ENCODE peak calls at places on chromosomes 1 and 21, in nine cellular contexts. B, S, L, E, D, H, F, W and Z are unnamed samples.

GRCh38 chr1:162548170-162548569 is 13.4 kb upstream of the UAP1 start:
- DNase-seq in E (no peak), H (no peak), S (no peak), L (no peak), W (no peak), F (no peak), B (no peak), D (no peak), Z (no peak)

GRCh38 chr1:24745711-24746582 is 700 bp downstream of the CLIC4 start:
- DNase-seq in W (no peak), B (peak), H (peak), E (peak), S (peak), D (no peak), F (no peak), L (no peak), Z (no peak)

GRCh38 chr1:235952950-235953615 is 86.4 kb upstream of the LYST start:
- DNase-seq in D (no peak), E (no peak), W (peak), S (no peak), B (no peak), L (no peak), H (no peak), F (no peak), Z (no peak)

GRCh38 chr1:91781371-91781825 is 104.6 kb downstream of the TGFBR3 start:
- DNase-seq in E (no peak), W (no peak), D (no peak), H (no peak), F (no peak), B (no peak), S (no peak), L (no peak), Z (no peak)

GRCh38 chr1:42820813-42821212 is 3.6 kb upstream of the SVBP start:
- DNase-seq in B (no peak), S (no peak), E (no peak), D (no peak), H (no peak), F (no peak), W (no peak), L (no peak), Z (no peak)

GRCh38 chr1:36083635-36084501 is at the start of gene TEKT2:
- DNase-seq in L (no peak), D (no peak), S (no peak), E (peak), H (no peak), W (no peak), F (no peak), B (peak), Z (no peak)

GRCh38 chr1:153339802-153340201 is 8.8 kb downstream of the PGLYRP4 start:
- DNase-seq in F (no peak), D (no peak), H (no peak), E (no peak), B (no peak), W (no peak), L (no peak), S (no peak), Z (no peak)

GRCh38 chr1:25543425-25544242 is at the start of gene LDLRAP1:
- DNase-seq in F (peak), D (no peak), E (peak), S (peak), L (no peak), W (no peak), H (peak), B (peak), Z (peak)

GRCh38 chr1:204307334-204307883 is 52.3 kb downstream of the PLEKHA6 start:
- DNase-seq in E (no peak), D (no peak), W (no peak), B (peak), F (no peak), S (no peak), L (no peak), H (no peak), Z (no peak)

GRCh38 chr21:16071082-16071481 is 341.3 kb downstream of the USP25 start:
- DNase-seq in B (peak), L (no peak), H (no peak), E (peak), F (no peak), W (no peak), S (no peak), D (no peak), Z (no peak)

GRCh38 chr21:26199471-26199870 is 28.9 kb upstream of the APP start:
- DNase-seq in H (no peak), B (no peak), F (no peak), L (no peak), W (no peak), D (no peak), E (no peak), S (no peak), Z (no peak)

GRCh38 chr1:174956976-174957375 is 42.8 kb upstream of the CACYBP start:
- DNase-seq in B (no peak), F (no peak), W (no peak), E (no peak), H (no peak), L (no peak), S (no peak), D (no peak), Z (no peak)

GRCh38 chr1:208988811-208989222 is 594.7 kb upstream of the CAMK1G start:
- DNase-seq in H (no peak), S (peak), W (peak), E (peak), F (no peak), L (no peak), D (no peak), B (no peak), Z (no peak)

GRCh38 chr1:11855430-11855829 is 3.3 kb downstream of the NPPB start:
- DNase-seq in F (no peak), H (no peak), E (no peak), B (no peak), W (no peak), L (no peak), D (no peak), S (no peak), Z (no peak)

GRCh38 chr1:168285419-168285790 is 4.7 kb downstream of the TBX19 start:
- DNase-seq in H (no peak), D (no peak), S (no peak), B (peak), W (no peak), E (no peak), L (no peak), F (no peak), Z (no peak)

GRCh38 chr1:220516014-220516721 is 11.8 kb upstream of the MARK1 start:
- DNase-seq in S (no peak), D (no peak), H (no peak), W (no peak), E (no peak), F (no peak), B (no peak), L (no peak), Z (no peak)

GRCh38 chr1:178330848-178331497 is 165.8 kb downstream of the CLEC20A start:
- DNase-seq in L (no peak), H (no peak), E (no peak), B (no peak), S (no peak), D (no peak), F (no peak), W (no peak), Z (no peak)

GRCh38 chr1:186896211-186896610 is 67.5 kb downstream of the PLA2G4A start:
- DNase-seq in H (no peak), F (no peak), S (peak), B (no peak), E (no peak), D (no peak), W (no peak), L (no peak), Z (no peak)

GRCh38 chr1:243798726-243799125 is 51.3 kb downstream of the AKT3 start:
- DNase-seq in E (no peak), L (peak), W (no peak), S (peak), B (no peak), D (no peak), H (no peak), F (no peak), Z (no peak)

GRCh38 chr21:44696572-44696971 is 400 bp upstream of the KRTAP10-12 start:
- DNase-seq in F (no peak), L (no peak), B (no peak), H (no peak), W (no peak), S (no peak), E (peak), D (no peak), Z (no peak)

GRCh38 chr1:24481098-24481497 is 21.5 kb upstream of the RCAN3 start:
- DNase-seq in L (no peak), S (no peak), B (no peak), W (peak), F (no peak), H (no peak), D (no peak), E (no peak), Z (peak)

GRCh38 chr1:25148673-25149300 is 83.5 kb downstream of the SYF2 start:
- DNase-seq in W (no peak), H (no peak), F (peak), S (peak), D (peak), E (no peak), B (peak), L (no peak), Z (peak)

GRCh38 chr1:234554157-234554477 is 55.9 kb downstream of the IRF2BP2 start:
- DNase-seq in S (no peak), D (no peak), W (no peak), B (no peak), H (no peak), L (no peak), F (no peak), E (no peak), Z (no peak)

GRCh38 chr1:230558324-230558723 is 84.0 kb upstream of the COG2 start:
- DNase-seq in D (no peak), L (no peak), B (no peak), W (no peak), F (no peak), H (no peak), S (no peak), E (no peak), Z (no peak)

GRCh38 chr1:154698320-154699096 is 90.5 kb upstream of the ADAR start:
- DNase-seq in E (no peak), W (no peak), F (peak), L (no peak), B (no peak), D (no peak), S (no peak), H (no peak), Z (no peak)

GRCh38 chr21:34630536-34631143 is 15.7 kb upstream of the RCAN1 start:
- DNase-seq in W (peak), H (peak), B (peak), F (peak), S (peak), E (peak), L (peak), D (peak), Z (peak)

GRCh38 chr1:32858791-32859190 is 11.9 kb downstream of the FNDC5 start:
- DNase-seq in E (no peak), H (no peak), D (no peak), B (no peak), F (no peak), S (no peak), L (no peak), W (no peak), Z (no peak)

GRCh38 chr21:42400525-42400924 is 3.2 kb upstream of the UBASH3A start:
- DNase-seq in S (no peak), H (no peak), E (no peak), D (no peak), W (peak), F (no peak), B (no peak), L (no peak), Z (no peak)

GRCh38 chr1:7430646-7431045 is 340.4 kb upstream of the VAMP3 start:
- DNase-seq in B (no peak), W (no peak), D (no peak), H (no peak), S (no peak), E (no peak), F (no peak), L (no peak), Z (no peak)
- TF ChIP-seq REST in B (no peak), W (no peak), D (no peak), H (no peak), S (no peak), E (no peak), F (no peak), L (no peak), Z (no peak)

DNA sequence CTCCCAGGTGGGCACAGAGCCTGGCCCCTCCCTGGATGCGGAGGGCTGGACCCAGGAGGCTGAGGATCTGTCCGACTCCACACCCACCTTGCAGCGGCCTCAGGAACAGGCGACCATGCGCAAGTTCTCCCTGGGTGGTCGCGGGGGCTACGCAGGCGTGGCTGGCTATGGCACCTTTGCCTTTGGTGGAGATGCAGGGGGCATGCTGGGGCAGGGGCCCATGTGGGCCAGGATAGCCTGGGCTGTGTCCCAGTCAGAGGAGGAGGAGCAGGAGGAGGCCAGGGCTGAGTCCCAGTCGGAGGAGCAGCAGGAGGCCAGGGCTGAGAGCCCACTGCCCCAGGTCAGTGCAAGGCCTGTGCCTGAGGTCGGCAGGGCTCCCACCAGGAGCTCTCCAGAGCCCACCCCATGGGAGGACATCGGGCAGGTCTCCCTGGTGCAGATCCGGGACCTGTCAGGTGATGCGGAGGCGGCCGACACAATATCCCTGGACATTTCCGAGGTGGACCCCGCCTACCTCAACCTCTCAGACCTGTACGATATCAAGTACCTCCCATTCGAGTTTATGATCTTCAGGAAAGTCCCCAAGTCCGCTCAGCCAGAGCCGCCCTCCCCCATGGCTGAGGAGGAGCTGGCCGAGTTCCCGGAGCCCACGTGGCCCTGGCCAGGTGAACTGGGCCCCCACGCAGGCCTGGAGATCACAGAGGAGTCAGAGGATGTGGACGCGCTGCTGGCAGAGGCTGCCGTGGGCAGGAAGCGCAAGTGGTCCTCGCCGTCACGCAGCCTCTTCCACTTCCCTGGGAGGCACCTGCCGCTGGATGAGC is 34.2 kb downstream of the TRIM11 start:
- DNase-seq in H (peak), W (no peak), S (no peak), B (no peak), E (no peak), F (no peak), L (no peak), D (no peak), Z (no peak)
- TF ChIP-seq CTCF in H (no peak), W (no peak), S (no peak), B (no peak), E (no peak), F (no peak), L (no peak), D (no peak), Z (no peak)

GRCh38 chr1:223771469-223771813 is 59.1 kb downstream of the CAPN2 start:
- DNase-seq in F (no peak), E (no peak), S (no peak), H (no peak), W (no peak), B (no peak), L (no peak), D (no peak), Z (no peak)
- H3K27ac ChIP-seq in F (no peak), E (peak), S (peak), H (peak), W (no peak), B (no peak), L (peak), D (peak), Z (no peak)

GRCh38 chr1:205537386-205538018 is 33.0 kb downstream of the CDK18 start:
- DNase-seq in F (no peak), E (no peak), D (no peak), W (no peak), L (no peak), B (no peak), H (no peak), S (no peak), Z (no peak)
- TF ChIP-seq REST in F (no peak), E (no peak), D (no peak), W (no peak), L (no peak), B (no peak), H (no peak), S (no peak), Z (no peak)

GRCh38 chr21:28580585-28580984 is 412.1 kb downstream of the LTN1 start:
- DNase-seq in S (no peak), W (no peak), H (no peak), F (no peak), E (no peak), L (no peak), D (no peak), B (peak), Z (no peak)
- TF ChIP-seq CTCF in S (no peak), W (no peak), H (no peak), F (no peak), E (no peak), L (no peak), D (no peak), B (no peak), Z (no peak)

GRCh38 chr1:46136711-46137110 is 4.3 kb upstream of the PIK3R3 start:
- DNase-seq in D (no peak), E (peak), S (no peak), L (no peak), B (no peak), F (no peak), H (no peak), W (no peak), Z (no peak)

GRCh38 chr1:46133946-46134345 is 1.5 kb upstream of the PIK3R3 start:
- DNase-seq in B (no peak), L (no peak), E (no peak), D (no peak), H (no peak), S (no peak), F (no peak), W (no peak), Z (no peak)

GRCh38 chr1:46132529-46133180 is at the start of gene PIK3R3:
- DNase-seq in E (peak), B (peak), S (peak), W (peak), F (peak), H (peak), L (peak), D (peak), Z (peak)

GRCh38 chr1:46133181-46133658 is 791 bp upstream of the PIK3R3 start:
- DNase-seq in W (no peak), E (peak), D (no peak), S (no peak), B (no peak), H (peak), L (no peak), F (no peak), Z (no peak)

DNA sequence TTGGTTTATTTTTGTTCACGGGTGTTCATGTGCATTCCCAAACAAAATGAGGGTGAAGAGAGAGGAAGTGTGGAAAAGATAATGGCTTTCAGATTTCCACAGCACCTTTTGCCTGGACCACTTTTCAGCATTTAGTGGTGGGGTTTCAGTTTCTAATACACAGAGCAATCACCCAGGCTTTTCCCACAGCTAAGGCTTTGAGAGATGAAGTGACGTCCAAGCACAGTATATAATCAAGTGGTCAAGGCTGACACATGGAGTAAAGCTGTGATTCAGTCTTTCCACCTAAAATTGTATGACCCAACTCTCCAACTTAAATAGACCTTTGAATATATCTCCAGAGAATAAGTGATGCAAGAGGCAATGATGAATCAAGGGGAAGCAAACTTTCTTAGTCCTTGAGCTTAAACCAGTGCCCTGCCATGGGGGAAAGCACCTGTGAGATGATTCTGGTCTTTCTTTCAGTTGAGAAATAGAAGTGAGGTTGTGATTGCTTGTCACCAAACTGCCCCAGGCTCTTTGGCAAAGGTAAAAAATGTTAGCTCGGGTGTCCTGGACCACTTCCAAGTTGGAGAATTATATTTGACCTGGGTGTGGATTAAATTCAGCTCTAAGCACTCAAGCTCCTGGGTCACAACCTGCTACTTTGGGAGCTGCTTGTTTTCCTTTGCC is 2.4 kb upstream of the PIK3R3 start:
- DNase-seq in S (peak), W (peak), B (no peak), L (no peak), H (no peak), D (no peak), E (no peak), F (no peak), Z (no peak)
- H3K27ac ChIP-seq in S (no peak), W (peak), B (no peak), L (no peak), H (no peak), D (peak), E (no peak), F (no peak), Z (no peak)

GRCh38 chr21:14073615-14074014 is 137.1 kb downstream of the LIPI start:
- DNase-seq in L (no peak), F (no peak), W (no peak), H (no peak), E (no peak), D (no peak), S (no peak), B (no peak), Z (no peak)

GRCh38 chr21:14076143-14076806 is 134.5 kb downstream of the LIPI start:
- DNase-seq in F (no peak), E (no peak), H (no peak), L (no peak), D (no peak), S (no peak), B (no peak), W (no peak), Z (no peak)

GRCh38 chr21:14074177-14074576 is 136.6 kb downstream of the LIPI start:
- DNase-seq in H (no peak), S (no peak), W (no peak), D (no peak), F (no peak), E (no peak), B (no peak), L (no peak), Z (no peak)

GRCh38 chr21:14072761-14073535 is 137.8 kb downstream of the LIPI start:
- DNase-seq in W (no peak), D (no peak), L (no peak), S (no peak), H (no peak), E (no peak), F (no peak), B (peak), Z (no peak)

GRCh38 chr21:14075346-14076142 is 135.2 kb downstream of the LIPI start:
- DNase-seq in L (no peak), F (no peak), H (no peak), S (no peak), E (no peak), D (no peak), B (no peak), W (no peak), Z (no peak)
- TF ChIP-seq REST in L (no peak), F (no peak), H (no peak), S (no peak), E (no peak), D (no peak), B (no peak), W (no peak), Z (no peak)

GRCh38 chr1:19385869-19386591 is 73.9 kb downstream of the SLC66A1 start:
- DNase-seq in D (no peak), E (no peak), L (no peak), H (no peak), F (peak), W (no peak), B (no peak), S (no peak), Z (no peak)
- TF ChIP-seq CTCF in D (no peak), E (no peak), L (no peak), H (no peak), F (no peak), W (no peak), B (no peak), S (no peak), Z (no peak)